ENCODE peak calls at places on chromosomes 16 and 17, in four cellular contexts. N, B, F and R are unnamed samples. For H3K9me3, the result is how much of the 10 kb centered on the place peaks cover.

GRCh38 chr17:49873466-49873865 is 25.6 kb upstream of the TAC4 start:
- DNase-seq in N (no peak), B (no peak), F (no peak), R (no peak)

GRCh38 chr17:48484256-48484655 is 46.6 kb downstream of the HOXB1 start:
- DNase-seq in N (peak), B (no peak), F (no peak), R (no peak)

GRCh38 chr16:67170948-67171649 is 761 bp downstream of the NOL3 start:
- DNase-seq in N (peak), B (no peak), F (no peak), R (peak)

GRCh38 chr16:23132921-23133532 is 16.2 kb downstream of the USP31 start:
- DNase-seq in N (peak), B (peak), F (no peak), R (no peak)

GRCh38 chr17:5640726-5641125 is 56.4 kb upstream of the NLRP1 start:
- DNase-seq in N (no peak), B (no peak), F (no peak), R (no peak)

GRCh38 chr16:711548-712320 is 3.2 kb upstream of the METRN start:
- DNase-seq in N (peak), B (peak), F (peak), R (peak)

GRCh38 chr16:46789499-46790414 is 41.2 kb downstream of the C16orf87 start:
- DNase-seq in N (peak), B (peak), F (peak), R (no peak)

GRCh38 chr17:5381542-5381941 is 37.9 kb downstream of the NUP88 start:
- DNase-seq in N (peak), B (no peak), F (no peak), R (no peak)

GRCh38 chr16:8866118-8866883 is 2.5 kb downstream of the CARHSP1 start:
- DNase-seq in N (peak), B (no peak), F (peak), R (no peak)

GRCh38 chr17:43366809-43367587 is 31.8 kb upstream of the ARL4D start:
- DNase-seq in N (peak), B (no peak), F (no peak), R (no peak)

GRCh38 chr17:49414622-49415350 is at the start of gene PHB1:
- DNase-seq in N (peak), B (peak), F (peak), R (peak)

GRCh38 chr16:54627616-54628015 is 303.0 kb upstream of the IRX5 start:
- DNase-seq in N (peak), B (no peak), F (no peak), R (no peak)

GRCh38 chr16:28985206-28985605 is 354 bp downstream of the LAT start:
- DNase-seq in N (no peak), B (no peak), F (no peak), R (no peak)

GRCh38 chr17:64130559-64131001 is 636 bp upstream of the ERN1 start:
- DNase-seq in N (peak), B (peak), F (peak), R (no peak)

GRCh38 chr17:76385892-76386786 is 1.7 kb downstream of the SPHK1 start:
- DNase-seq in N (peak), B (peak), F (peak), R (peak)

GRCh38 chr17:77371888-77372443 is 231.2 kb downstream of the SEC14L1 start:
- DNase-seq in N (no peak), B (no peak), F (no peak), R (no peak)

GRCh38 chr17:17484451-17484899 is 7.7 kb downstream of the MED9 start:
- DNase-seq in N (peak), B (no peak), F (no peak), R (no peak)

GRCh38 chr17:17412331-17412730 is 64.5 kb upstream of the MED9 start:
- DNase-seq in N (peak), B (peak), F (no peak), R (peak)

GRCh38 chr16:58695368-58695767 is 10.8 kb upstream of the SLC38A7 start:
- DNase-seq in N (no peak), B (no peak), F (no peak), R (no peak)

GRCh38 chr17:79837888-79838540 is 1.2 kb downstream of the CBX4 start:
- DNase-seq in N (no peak), B (no peak), F (peak), R (no peak)

GRCh38 chr17:8148560-8148959 is 3.6 kb downstream of the PER1 start:
- DNase-seq in N (no peak), B (no peak), F (no peak), R (no peak)

GRCh38 chr17:4766199-4766598 is 5.5 kb upstream of the TM4SF5 start:
- DNase-seq in N (no peak), B (no peak), F (no peak), R (no peak)

GRCh38 chr16:81487301-81487720 is 42.7 kb downstream of the CMIP start:
- DNase-seq in N (peak), B (no peak), F (no peak), R (no peak)

GRCh38 chr16:30997000-30997886 is 12.2 kb downstream of the HSD3B7 start:
- DNase-seq in N (peak), B (peak), F (peak), R (peak)

GRCh38 chr17:9937164-9937835 is 32.2 kb upstream of the RCVRN start:
- DNase-seq in N (peak), B (no peak), F (peak), R (no peak)

GRCh38 chr17:38879878-38880727 is 10.2 kb downstream of the LASP1 start:
- DNase-seq in N (peak), B (peak), F (no peak), R (peak)

GRCh38 chr16:66939366-66939765 is 4.0 kb downstream of the CES2 start:
- DNase-seq in N (no peak), B (no peak), F (no peak), R (no peak)

GRCh38 chr17:5888811-5889210 is 181.4 kb upstream of the WSCD1 start:
- DNase-seq in N (no peak), B (no peak), F (no peak), R (no peak)

GRCh38 chr16:53052519-53053501 is at the start of gene CHD9NB:
- DNase-seq in N (peak), B (peak), F (peak), R (peak)

GRCh38 chr16:53784312-53784711 is 80.4 kb downstream of the FTO start:
- DNase-seq in N (no peak), B (no peak), F (no peak), R (peak)

GRCh38 chr16:73020409-73020884 is 27.5 kb downstream of the ZFHX3 start:
- DNase-seq in N (peak), B (peak), F (peak), R (peak)

GRCh38 chr17:77011173-77012011 is 129.4 kb upstream of the SEC14L1 start:
- DNase-seq in N (peak), B (peak), F (peak), R (peak)

GRCh38 chr16:11087691-11088431 is 143.5 kb downstream of the CLEC16A start:
- DNase-seq in N (no peak), B (no peak), F (no peak), R (peak)

GRCh38 chr17:17180141-17180603 is 26.0 kb downstream of the PLD6 start:
- DNase-seq in N (no peak), B (no peak), F (no peak), R (no peak)

GRCh38 chr17:37650419-37651003 is 7.3 kb upstream of the DDX52 start:
- DNase-seq in N (peak), B (peak), F (peak), R (peak)

GRCh38 chr17:39791296-39791992 is 53.7 kb downstream of the GRB7 start:
- DNase-seq in N (no peak), B (no peak), F (no peak), R (no peak)

DNA sequence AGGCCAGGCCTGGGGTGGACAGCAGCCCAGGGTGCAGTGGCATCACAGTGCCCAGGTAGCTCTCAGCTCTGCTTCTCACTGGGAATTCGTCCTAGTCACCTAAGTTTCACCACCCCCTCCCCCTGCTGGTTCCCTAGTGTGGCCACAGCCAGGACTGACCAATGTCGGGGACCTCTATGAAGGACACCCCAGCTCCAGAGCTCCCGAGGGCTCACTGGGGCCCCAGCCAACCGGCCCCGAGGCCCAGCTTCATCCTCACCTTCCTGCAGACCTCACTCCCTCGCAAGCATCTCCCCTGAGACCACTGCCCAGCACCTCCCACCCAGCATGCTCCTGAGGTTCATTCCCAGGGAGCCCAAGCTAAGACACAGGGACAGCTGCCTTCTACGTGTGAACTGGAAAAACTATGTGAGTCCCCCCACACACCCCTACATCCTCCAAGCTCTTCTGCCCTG is 4.9 kb downstream of the SPPL2C start:
- DNase-seq in N (no peak), B (no peak), F (no peak), R (no peak)
- H3K9me3 ChIP-seq in N (under half), B (under half), F (under half), R (under half)

DNA sequence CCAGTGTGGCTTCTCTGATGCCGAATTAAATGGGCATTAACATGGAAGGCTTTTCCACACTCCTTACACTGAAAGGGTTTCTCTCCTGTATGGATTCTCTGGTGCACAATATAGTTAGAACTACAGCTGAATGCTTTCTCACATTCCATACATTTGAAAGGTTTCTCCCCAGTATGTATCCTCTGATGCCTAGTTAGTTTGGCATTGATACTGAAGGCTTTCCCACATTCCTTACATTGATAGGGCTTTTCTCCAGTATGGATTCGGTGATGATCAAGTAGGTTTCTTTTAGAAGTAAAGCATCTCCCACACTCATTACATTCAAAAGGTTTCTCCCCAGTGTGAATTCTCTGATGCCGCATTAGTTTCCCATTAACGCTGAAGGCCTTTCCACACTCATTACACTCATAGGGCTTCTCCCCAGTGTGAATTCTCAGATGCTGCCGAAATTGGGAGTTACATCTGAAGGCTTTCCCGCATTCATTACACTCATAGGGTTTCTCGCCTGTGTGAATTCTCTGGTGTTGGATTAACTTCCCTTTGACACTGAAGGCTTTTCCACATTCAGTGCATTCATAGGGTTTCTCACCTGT is 6.5 kb upstream of the TLE7 start:
- DNase-seq in N (no peak), B (no peak), F (no peak), R (no peak)
- H3K9me3 ChIP-seq in N (under half), B (under half), F (half or more), R (half or more)

GRCh38 chr16:79261461-79261860 is 339.1 kb downstream of the MAF start:
- DNase-seq in N (no peak), B (no peak), F (peak), R (no peak)
- H3K9me3 ChIP-seq in N (under half), B (under half), F (under half), R (under half)

GRCh38 chr17:68329331-68329730 is 38.0 kb downstream of the ARSG start:
- DNase-seq in N (no peak), B (no peak), F (no peak), R (no peak)
- H3K9me3 ChIP-seq in N (under half), B (under half), F (under half), R (under half)

DNA sequence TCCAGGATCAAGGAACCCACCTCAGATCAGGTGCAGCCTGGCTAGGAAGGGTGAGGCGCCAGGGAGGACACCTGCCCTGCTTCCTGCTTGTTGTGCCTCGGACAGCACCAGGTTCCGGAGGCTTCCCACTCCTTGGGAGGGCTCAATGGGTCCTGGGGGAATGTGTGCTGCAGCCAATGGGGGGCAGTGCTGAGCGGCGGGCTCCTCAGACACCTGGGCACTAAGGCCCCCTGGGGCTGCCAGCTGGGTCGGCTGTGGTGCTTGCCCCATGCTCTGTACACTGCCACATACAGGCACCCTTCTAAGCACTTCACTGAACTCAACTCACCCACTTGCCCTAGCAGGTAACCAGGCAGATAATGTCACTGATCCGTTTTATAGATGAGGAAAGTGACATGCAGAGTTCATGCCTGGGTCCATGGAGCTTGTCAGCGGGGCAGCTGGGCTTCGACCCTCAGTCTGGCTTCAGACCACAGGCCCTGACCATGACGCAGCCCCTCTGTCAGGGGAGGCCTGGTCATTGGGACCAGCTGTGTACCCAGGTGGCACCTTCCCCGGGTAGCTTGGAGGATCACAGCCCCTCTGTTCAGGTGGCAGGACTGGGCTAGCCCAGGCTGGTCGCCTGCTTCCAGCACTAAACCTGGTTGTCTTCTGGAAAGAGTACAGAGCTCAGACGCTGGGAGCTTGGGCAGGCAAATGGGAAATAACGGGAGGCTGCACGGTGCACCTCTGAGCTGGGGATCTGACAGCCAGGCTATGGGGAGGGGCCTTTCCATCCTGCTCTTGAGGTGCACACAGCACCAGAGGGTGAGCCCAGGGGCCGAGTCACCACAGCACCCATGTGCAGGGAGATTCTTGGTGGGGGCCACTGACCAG is 8.2 kb downstream of the FN3K start:
- DNase-seq in N (no peak), B (no peak), F (no peak), R (no peak)
- H3K9me3 ChIP-seq in N (under half), B (under half), F (under half), R (under half)

GRCh38 chr17:44829558-44830358 is at the start of gene GJC1:
- DNase-seq in N (peak), B (peak), F (no peak), R (no peak)
- H3K9me3 ChIP-seq in N (under half), B (under half), F (under half), R (under half)

DNA sequence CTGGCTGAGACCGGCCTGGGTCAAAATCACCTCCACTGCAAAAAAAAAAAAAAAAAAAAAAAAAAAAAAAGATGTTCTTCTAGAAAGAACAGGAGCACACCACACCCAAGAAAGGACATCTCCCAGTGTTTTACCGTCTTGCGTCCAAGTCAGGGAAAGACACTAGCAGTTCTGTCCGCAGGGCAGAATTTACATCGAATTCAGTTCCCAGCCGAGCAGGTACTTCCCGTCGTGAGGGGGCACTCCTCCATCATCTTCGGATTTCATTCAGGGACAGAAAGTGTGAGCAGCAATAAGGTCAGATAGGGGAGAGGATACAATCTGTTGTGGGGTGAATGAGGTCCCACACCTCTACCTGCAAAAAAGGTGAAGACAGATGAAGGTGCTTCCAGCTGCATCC is 574.7 kb downstream of the KCNJ18 start:
- DNase-seq in N (no peak), B (no peak), F (no peak), R (no peak)
- H3K9me3 ChIP-seq in N (under half), B (under half), F (half or more), R (under half)